ENCODE peak calls at places on chromosomes 4 and X, in five cellular contexts. N, M, T, B and J are unnamed samples.

GRCh38 chrX:17038277-17038676 is 91.8 kb downstream of the REPS2 start:
- DNase-seq in N (no peak), M (no peak), T (no peak), B (no peak), J (no peak)

GRCh38 chr4:156422576-156422975 is 468.9 kb upstream of the CTSO start:
- DNase-seq in B (peak; percentile 5), N (no peak), T (no peak), M (no peak), J (no peak)

GRCh38 chr4:76745264-76745663 is 152.7 kb downstream of the SOWAHB start:
- DNase-seq in N (no peak), T (peak; percentile 87), M (no peak), B (peak; percentile 37), J (no peak)

GRCh38 chr4:37889849-37890500 is 909 bp upstream of the TBC1D1 start:
- DNase-seq in N (peak; percentile 58), T (peak; percentile 35), B (peak; percentile 31), M (peak; percentile 49), J (peak; percentile 20)

GRCh38 chr4:183347586-183347985 is 25.4 kb upstream of the CLDN24 start:
- DNase-seq in B (no peak), M (no peak), T (peak; percentile 49), N (no peak), J (no peak)

GRCh38 chr4:152807294-152807829 is 27.6 kb downstream of the ARFIP1 start:
- DNase-seq in B (no peak), M (no peak), T (peak; percentile 60), N (no peak), J (no peak)

GRCh38 chrX:129556806-129557315 is 16.8 kb downstream of the OCRL start:
- DNase-seq in N (no peak), M (no peak), T (no peak), B (peak; percentile 64), J (no peak)

GRCh38 chr4:3372933-3373465 is 68.8 kb upstream of the HGFAC start:
- DNase-seq in B (peak; percentile 34), M (no peak), N (no peak), T (no peak), J (no peak)

GRCh38 chr4:76892001-76892400 is 5.9 kb downstream of the SOWAHB start:
- DNase-seq in M (no peak), B (peak; percentile 86), N (no peak), T (no peak), J (no peak)

GRCh38 chr4:69088473-69088872 is 7.8 kb upstream of the UGT2B7 start:
- DNase-seq in B (no peak), T (no peak), M (no peak), N (no peak), J (no peak)

GRCh38 chr4:172892300-172892699 is 276.3 kb upstream of the GALNT7 start:
- DNase-seq in T (peak; percentile 5), B (peak; percentile 68), N (peak; percentile 59), M (peak; percentile 54), J (no peak)

GRCh38 chrX:45017946-45018345 is 145.0 kb downstream of the KDM6A start:
- DNase-seq in B (no peak), N (no peak), M (no peak), T (no peak), J (no peak)

GRCh38 chr4:185219551-185220344 is 10.3 kb downstream of the SNX25 start:
- DNase-seq in T (peak; percentile 66), B (no peak), N (no peak), M (no peak), J (no peak)

GRCh38 chrX:103640401-103641155 is 11.8 kb downstream of the TCEAL1 start:
- DNase-seq in M (no peak), T (peak; percentile 33), B (no peak), N (no peak), J (no peak)

GRCh38 chr4:19034089-19034488 is 1012.5 kb upstream of the LCORL start:
- DNase-seq in N (no peak), M (no peak), T (peak; percentile 14), B (peak; percentile 40), J (no peak)

GRCh38 chrX:10015711-10016515 is 48.8 kb downstream of the CLDN34 start:
- DNase-seq in M (peak; percentile 46), T (peak; percentile 77), N (peak; percentile 51), B (peak; percentile 34), J (no peak)

GRCh38 chr4:26204249-26204825 is 116.5 kb upstream of the RBPJ start:
- DNase-seq in M (no peak), N (no peak), T (no peak), B (no peak), J (no peak)

GRCh38 chr4:181018472-181018871 is 1224.7 kb upstream of the TENM3 start:
- DNase-seq in M (no peak), T (no peak), N (no peak), B (no peak), J (no peak)

GRCh38 chr4:137794779-137795178 is 262.5 kb upstream of the PCDH18 start:
- DNase-seq in B (no peak), M (no peak), T (no peak), N (no peak), J (no peak)

GRCh38 chrX:139554991-139555675 is 24.6 kb downstream of the F9 start:
- DNase-seq in T (no peak), N (peak; percentile 42), B (no peak), M (peak; percentile 36), J (no peak)

GRCh38 chrX:139559383-139560042 is 29.0 kb downstream of the F9 start:
- DNase-seq in M (peak; percentile 39), N (no peak), B (peak; percentile 64), T (peak; percentile 7), J (peak; percentile 45)

GRCh38 chrX:139560221-139560620 is 29.7 kb downstream of the F9 start:
- DNase-seq in N (no peak), B (peak; percentile 39), T (no peak), M (no peak), J (no peak)

DNA sequence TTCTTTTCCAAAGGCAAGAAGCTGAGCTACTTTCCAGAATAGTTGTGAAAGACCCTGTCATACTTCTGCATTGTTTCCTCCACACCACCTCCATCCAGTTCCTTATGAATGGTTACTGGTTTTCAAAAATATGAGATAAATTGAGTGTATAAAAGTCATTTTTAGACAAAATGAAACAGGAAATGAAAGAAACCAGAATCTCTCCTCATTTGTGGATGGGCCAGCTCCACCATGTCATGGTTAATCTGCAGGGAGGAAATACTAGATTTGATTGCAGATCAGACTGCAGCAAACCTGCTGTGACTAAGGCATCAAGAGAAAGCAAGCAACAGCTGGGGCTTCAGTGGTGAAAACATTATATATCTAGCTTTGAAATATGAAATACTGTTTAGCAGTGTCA is 23.8 kb downstream of the F9 start:
- DNase-seq in B (no peak), M (no peak), N (no peak), T (no peak), J (no peak)
- H4K91ac ChIP-seq in B (no peak overlapping the region), M (no peak overlapping the region), N (no peak overlapping the region), T (no peak overlapping the region), J (no peak overlapping the region)

GRCh38 chr4:128698386-128698785 is 111.1 kb upstream of the JADE1 start:
- DNase-seq in B (no peak), T (no peak), M (no peak), N (no peak), J (no peak)

GRCh38 chr4:128703948-128704347 is 105.6 kb upstream of the JADE1 start:
- DNase-seq in B (no peak), M (no peak), N (no peak), T (no peak), J (no peak)

GRCh38 chr4:128700659-128701350 is 108.7 kb upstream of the JADE1 start:
- DNase-seq in N (no peak), B (no peak), M (no peak), T (no peak), J (no peak)
- H2BK12ac ChIP-seq in N (no peak overlapping the region), B (no peak overlapping the region), M (no peak overlapping the region), T (no peak overlapping the region), J (no peak overlapping the region)

GRCh38 chr4:187184513-187184912 is 460.9 kb upstream of the FAT1 start:
- DNase-seq in M (no peak), T (no peak), N (no peak), B (no peak), J (no peak)

GRCh38 chr4:187183351-187183750 is 459.7 kb upstream of the FAT1 start:
- DNase-seq in T (no peak), B (no peak), M (no peak), N (no peak), J (peak; percentile 37)

GRCh38 chr4:187179086-187180070 is 455.7 kb upstream of the FAT1 start:
- DNase-seq in N (no peak), T (peak; percentile 37), M (no peak), B (no peak), J (no peak)

GRCh38 chr4:187188118-187188517 is 464.5 kb upstream of the FAT1 start:
- DNase-seq in T (no peak), B (no peak), M (no peak), N (no peak), J (no peak)

GRCh38 chr4:187183826-187184225 is 460.2 kb upstream of the FAT1 start:
- DNase-seq in M (no peak), N (no peak), B (no peak), T (peak; percentile 90), J (no peak)
- H4K91ac ChIP-seq in M (no peak overlapping the region), N (no peak overlapping the region), B (no peak overlapping the region), T (no peak overlapping the region), J (no peak overlapping the region)

DNA sequence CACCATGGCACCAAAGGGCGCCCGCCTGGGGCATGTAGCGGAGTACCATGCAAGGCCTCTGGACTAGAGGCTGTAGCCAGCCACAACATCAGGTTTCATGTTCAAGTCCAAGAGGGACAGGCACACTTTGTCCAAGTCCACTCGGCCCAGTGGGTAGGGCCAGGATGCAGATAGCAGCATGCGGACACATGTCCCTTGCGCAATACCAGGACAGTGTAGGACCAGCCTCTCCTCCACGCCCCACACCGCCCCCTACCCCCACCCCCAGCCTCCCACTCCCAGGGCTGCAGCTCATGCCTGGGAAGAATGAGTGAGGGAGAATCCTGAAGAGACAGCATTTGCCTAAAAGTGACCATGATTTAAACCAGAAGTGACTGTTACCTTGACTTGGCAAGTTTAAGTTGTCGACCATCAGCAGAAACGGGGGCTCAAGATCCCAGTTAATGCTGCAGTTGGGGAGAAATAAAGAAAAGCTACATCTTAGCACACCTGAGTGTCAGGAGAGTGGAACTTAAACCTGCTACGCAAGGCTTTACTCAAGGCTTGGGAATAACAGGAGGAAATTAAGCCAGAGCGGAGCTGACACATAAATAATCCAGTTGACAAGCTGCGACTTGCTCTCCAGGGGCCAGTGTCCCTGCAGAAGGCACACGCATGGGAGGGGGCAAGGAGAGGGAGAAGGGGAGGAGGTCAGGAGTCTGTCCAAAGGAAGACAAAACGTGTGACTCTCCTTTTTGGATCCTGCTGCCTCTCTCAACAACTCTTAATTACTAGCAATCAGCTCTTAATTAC is 221.7 kb downstream of the BCOR start:
- DNase-seq in M (no peak), T (no peak), B (no peak), N (no peak), J (no peak)
- H2BK12ac ChIP-seq in M (no peak overlapping the region), T (no peak overlapping the region), B (no peak overlapping the region), N (peak overlapping the region; percentile 9), J (no peak overlapping the region)

DNA sequence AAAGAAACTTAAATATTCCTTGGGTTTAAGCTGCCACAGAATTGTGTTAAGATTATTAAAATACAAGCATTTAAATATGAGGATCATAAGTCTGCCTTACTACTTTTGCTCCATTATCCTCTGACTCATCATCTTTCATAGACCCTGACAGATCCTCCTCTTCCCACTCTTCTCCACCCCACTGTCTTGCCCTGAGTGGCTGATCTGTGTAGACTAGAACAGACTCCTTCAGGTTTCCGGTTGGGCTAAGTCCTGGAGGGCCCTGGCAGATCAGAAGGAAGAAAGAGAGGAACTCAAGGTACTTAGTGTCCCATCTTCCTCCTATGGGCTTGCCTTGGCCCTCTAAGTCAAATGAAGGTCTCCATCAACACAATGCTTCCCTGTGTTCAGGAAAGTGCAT is 30.7 kb downstream of the PALLD start:
- DNase-seq in M (no peak), B (no peak), T (no peak), N (no peak), J (no peak)
- H4K91ac ChIP-seq in M (no peak overlapping the region), B (no peak overlapping the region), T (no peak overlapping the region), N (no peak overlapping the region), J (no peak overlapping the region)